ENCODE peak calls at places on chromosomes 1 and 21, in six cellular contexts. R, K, C, O, X and Y are unnamed samples. For H4K20me1 and H3K4me1, the result is how much of the 10 kb centered on the place peaks cover.

GRCh38 chr1:63223426-63223825 is 98.9 kb upstream of the FOXD3 start:
- DNase-seq in R (no peak), O (no peak), X (no peak), K (no peak), C (no peak), Y (no peak)

GRCh38 chr1:17192394-17193221 is 12.3 kb upstream of the PADI1 start:
- DNase-seq in O (no peak), R (peak), X (no peak), C (no peak), K (no peak), Y (no peak)

GRCh38 chr1:36034692-36035091 is 49.2 kb upstream of the TEKT2 start:
- DNase-seq in C (no peak), R (peak), O (no peak), K (no peak), X (no peak), Y (peak)

GRCh38 chr21:44024895-44025353 is 12.8 kb downstream of the TRAPPC10 start:
- DNase-seq in X (peak), R (peak), C (no peak), K (peak), O (no peak), Y (no peak)

GRCh38 chr21:27647401-27647800 is 680.5 kb upstream of the ADAMTS5 start:
- DNase-seq in O (no peak), K (peak), X (no peak), C (no peak), R (peak), Y (no peak)

GRCh38 chr21:17679002-17679600 is 66.4 kb upstream of the BTG3 start:
- DNase-seq in O (peak), C (peak), K (peak), R (peak), X (peak), Y (peak)

GRCh38 chr1:224675589-224675988 is 59.5 kb downstream of the CNIH3 start:
- DNase-seq in R (no peak), O (no peak), X (no peak), K (no peak), C (no peak), Y (no peak)

GRCh38 chr1:42320689-42321088 is 14.3 kb downstream of the FOXJ3 start:
- DNase-seq in X (no peak), C (no peak), R (no peak), O (no peak), K (no peak), Y (no peak)

GRCh38 chr1:226975259-226975908 is 35.3 kb downstream of the COQ8A start:
- DNase-seq in K (no peak), C (no peak), R (no peak), X (peak), O (no peak), Y (no peak)

GRCh38 chr1:247360116-247360898 is 28.6 kb upstream of the ZNF496 start:
- DNase-seq in C (no peak), R (peak), K (no peak), O (no peak), X (no peak), Y (no peak)

GRCh38 chr1:173048629-173049326 is 2.0 kb downstream of the TNFSF18 start:
- DNase-seq in C (no peak), K (peak), R (peak), X (no peak), O (no peak), Y (no peak)

GRCh38 chr1:150550222-150551048 is 1.2 kb downstream of the ADAMTSL4 start:
- DNase-seq in X (peak), C (no peak), R (peak), O (no peak), K (peak), Y (peak)

GRCh38 chr1:162944974-162945639 is 84.1 kb upstream of the CCDC190 start:
- DNase-seq in X (no peak), R (no peak), O (no peak), C (no peak), K (no peak), Y (no peak)

GRCh38 chr1:1529321-1529720 is 11.1 kb downstream of the TMEM240 start:
- DNase-seq in K (no peak), O (no peak), C (no peak), R (no peak), X (no peak), Y (no peak)

GRCh38 chr1:53715478-53715877 is 23.5 kb downstream of the GLIS1 start:
- DNase-seq in O (no peak), R (peak), C (peak), K (peak), X (peak), Y (no peak)

GRCh38 chr1:7265771-7266371 is 480.6 kb downstream of the CAMTA1 start:
- DNase-seq in C (peak), O (peak), K (peak), X (no peak), R (peak), Y (peak)

GRCh38 chr1:59443355-59443754 is 146.5 kb downstream of the FGGY start:
- DNase-seq in O (no peak), K (no peak), X (no peak), R (no peak), C (no peak), Y (no peak)

GRCh38 chr1:21703318-21703963 is 34.3 kb upstream of the RAP1GAP start:
- DNase-seq in R (peak), X (peak), O (peak), K (peak), C (peak), Y (no peak)

GRCh38 chr1:17764578-17764977 is 9.4 kb downstream of the ACTL8 start:
- DNase-seq in K (no peak), O (no peak), C (no peak), R (peak), X (no peak), Y (no peak)

GRCh38 chr1:37944816-37945215 is 2.0 kb downstream of the INPP5B start:
- DNase-seq in K (no peak), X (no peak), C (no peak), O (no peak), R (no peak), Y (no peak)

GRCh38 chr21:17391811-17392340 is 121.0 kb upstream of the CXADR start:
- DNase-seq in O (no peak), X (no peak), R (no peak), C (no peak), K (no peak), Y (peak)

GRCh38 chr1:163196449-163196787 is 6.3 kb downstream of the RGS5 start:
- DNase-seq in X (no peak), K (no peak), C (no peak), O (no peak), R (no peak), Y (no peak)

GRCh38 chr1:47651311-47652089 is 213.7 kb downstream of the FOXD2 start:
- DNase-seq in C (no peak), R (no peak), O (no peak), X (no peak), K (no peak), Y (no peak)

GRCh38 chr1:30916296-30916695 is 7.7 kb upstream of the SDC3 start:
- DNase-seq in C (no peak), O (no peak), K (no peak), R (no peak), X (no peak), Y (no peak)

GRCh38 chr1:50268049-50268448 is 155.2 kb downstream of the DMRTA2 start:
- DNase-seq in X (peak), C (peak), R (peak), K (no peak), O (no peak), Y (peak)

GRCh38 chr1:38243106-38243505 is 196.5 kb upstream of the POU3F1 start:
- DNase-seq in X (peak), O (no peak), K (no peak), R (no peak), C (no peak), Y (no peak)

GRCh38 chr1:26733982-26734381 is 38.2 kb downstream of the ARID1A start:
- DNase-seq in O (no peak), K (peak), R (peak), X (no peak), C (no peak), Y (peak)

GRCh38 chr1:26734501-26735058 is 38.8 kb downstream of the ARID1A start:
- DNase-seq in R (peak), O (no peak), X (no peak), C (no peak), K (peak), Y (peak)

GRCh38 chr1:26731233-26731902 is 35.6 kb downstream of the ARID1A start:
- DNase-seq in O (no peak), X (no peak), R (no peak), C (no peak), K (no peak), Y (no peak)

GRCh38 chr1:26730695-26731094 is 34.9 kb downstream of the ARID1A start:
- DNase-seq in X (no peak), O (no peak), C (no peak), R (peak), K (peak), Y (no peak)

DNA sequence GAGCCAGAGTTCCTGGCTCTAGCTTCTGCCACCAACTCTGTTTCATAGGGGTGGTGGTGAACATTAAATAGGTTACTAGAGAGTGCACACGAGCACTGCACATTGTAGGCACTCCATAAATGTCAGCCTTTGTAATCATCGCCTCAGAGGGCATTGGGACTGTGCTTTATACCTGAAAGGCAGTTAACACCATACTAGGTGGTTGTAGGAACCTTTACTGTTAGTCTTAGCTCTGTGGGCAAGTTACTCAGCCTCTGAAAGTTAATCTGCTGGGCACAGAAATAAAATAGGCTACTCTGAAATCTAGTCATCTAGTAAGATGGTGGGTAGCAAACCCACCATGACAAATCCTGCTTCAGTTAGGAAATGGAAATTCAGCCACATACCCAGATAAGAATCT is 37.6 kb downstream of the ARID1A start:
- DNase-seq in K (no peak), X (no peak), R (no peak), C (no peak), O (no peak), Y (no peak)
- H4K20me1 ChIP-seq in K (under half), X (half or more), R (under half), C (under half), O (under half), Y (under half)

GRCh38 chr1:109468903-109469302 is 2.6 kb downstream of the SYPL2 start:
- DNase-seq in K (no peak), O (no peak), C (no peak), X (no peak), R (no peak), Y (no peak)

GRCh38 chr1:109470245-109470644 is 3.9 kb downstream of the SYPL2 start:
- DNase-seq in O (no peak), R (no peak), X (no peak), C (no peak), K (no peak), Y (no peak)

GRCh38 chr1:109466100-109466439 is 276 bp upstream of the SYPL2 start:
- DNase-seq in C (no peak), R (peak), K (no peak), X (no peak), O (no peak), Y (no peak)

GRCh38 chr1:109467301-109467777 is 993 bp downstream of the SYPL2 start:
- DNase-seq in C (no peak), K (no peak), X (peak), R (no peak), O (no peak), Y (no peak)

GRCh38 chr1:109466440-109467300 is at the start of gene SYPL2:
- DNase-seq in C (no peak), O (no peak), K (peak), R (peak), X (peak), Y (no peak)
- H3K4me3 ChIP-seq in C (peak), O (peak), K (peak), R (peak), X (peak), Y (peak)

GRCh38 chr21:15061747-15062146 is 3.1 kb downstream of the NRIP1 start:
- DNase-seq in K (no peak), X (no peak), C (no peak), R (no peak), O (no peak), Y (no peak)
- H3K4me1 ChIP-seq in K (under half), X (half or more), C (half or more), R (half or more), O (under half), Y (half or more)

DNA sequence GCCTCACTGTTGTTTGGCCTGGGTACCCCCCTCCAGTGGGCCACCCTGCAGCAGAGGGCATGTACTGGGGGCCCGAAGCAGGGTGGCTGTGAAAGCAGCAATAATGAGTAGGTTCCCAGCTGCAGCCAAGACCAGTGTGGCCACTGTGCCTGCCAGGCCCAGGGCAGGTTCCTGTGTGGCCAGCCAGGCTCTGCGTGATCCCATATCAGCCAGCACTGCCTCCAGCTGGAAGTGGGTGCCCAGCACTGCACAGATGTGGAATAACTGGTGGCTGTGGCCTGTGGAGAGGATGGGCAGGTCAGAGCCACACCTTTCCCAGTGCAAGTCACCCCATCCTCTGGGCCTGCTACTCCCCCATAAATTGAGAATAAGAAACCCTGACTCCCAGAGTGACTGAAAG is 2.1 kb downstream of the BGLAP start:
- DNase-seq in K (no peak), R (no peak), O (no peak), C (no peak), X (no peak), Y (no peak)
- H4K20me1 ChIP-seq in K (under half), R (under half), O (under half), C (under half), X (under half), Y (under half)

DNA sequence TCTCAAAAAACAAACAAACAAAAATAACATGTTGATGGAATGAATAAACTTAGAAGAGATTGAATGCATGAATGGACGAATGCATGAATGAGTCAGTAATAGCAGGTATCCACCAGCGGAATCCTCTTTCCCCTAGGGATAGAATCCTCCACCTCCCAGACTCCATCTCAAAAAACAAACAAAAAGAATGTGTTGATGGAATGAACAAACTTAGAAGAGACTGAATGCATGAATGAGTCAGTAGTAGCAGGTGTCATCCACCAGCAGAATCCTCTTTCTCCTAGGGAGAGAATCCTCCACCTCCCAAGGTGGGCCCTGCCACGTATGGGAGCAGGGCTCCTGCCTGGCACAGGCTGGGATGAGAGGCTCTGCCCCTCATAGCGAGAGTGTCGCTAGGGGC is 26.8 kb upstream of the RNF19B start:
- DNase-seq in C (no peak), O (no peak), X (no peak), K (no peak), R (no peak), Y (no peak)
- H3K4me3 ChIP-seq in C (no peak), O (no peak), X (no peak), K (no peak), R (no peak), Y (no peak)

GRCh38 chr1:183633676-183634343 is 1.8 kb downstream of the ARPC5 start:
- DNase-seq in X (peak), C (peak), R (peak), K (peak), O (peak), Y (peak)

GRCh38 chr1:183634429-183635065 is 1.0 kb downstream of the ARPC5 start:
- DNase-seq in O (no peak), R (peak), X (no peak), K (no peak), C (no peak), Y (no peak)

GRCh38 chr1:183632964-183633363 is 2.6 kb downstream of the ARPC5 start:
- DNase-seq in C (no peak), O (no peak), K (no peak), R (peak), X (no peak), Y (no peak)

GRCh38 chr1:183630748-183631147 is 4.8 kb downstream of the ARPC5 start:
- DNase-seq in R (peak), C (no peak), O (no peak), K (peak), X (no peak), Y (no peak)

GRCh38 chr1:183632087-183632486 is 3.5 kb downstream of the ARPC5 start:
- DNase-seq in C (peak), K (peak), X (no peak), O (no peak), R (peak), Y (peak)
- H3K4me1 ChIP-seq in C (under half), K (under half), X (under half), O (under half), R (under half), Y (under half)